ENCODE peak calls at places on chromosome 17, in five cellular contexts. One of them, this sample, is unnamed.

GRCh38 chr17:40283662-40284061 is 4.0 kb upstream of the CDC6 start:
- DNase-seq in KBM-7: no peak
- DNase-seq in KG1: no peak
- DNase-seq in astrocyte of the cerebellum: peak
- DNase-seq in sciatic nerve: no peak
- DNase-seq in this sample: no peak

GRCh38 chr17:41539071-41539492 is 11.0 kb upstream of the KRT19 start:
- DNase-seq in KBM-7: no peak
- DNase-seq in KG1: no peak
- DNase-seq in astrocyte of the cerebellum: no peak
- DNase-seq in sciatic nerve: no peak
- DNase-seq in this sample: no peak

GRCh38 chr17:41666336-41666680 is 22.4 kb upstream of the EIF1 start:
- DNase-seq in KBM-7: no peak
- DNase-seq in KG1: no peak
- DNase-seq in astrocyte of the cerebellum: no peak
- DNase-seq in sciatic nerve: no peak
- DNase-seq in this sample: peak

GRCh38 chr17:80106751-80107150 is 5.4 kb downstream of the GAA start:
- DNase-seq in KBM-7: no peak
- DNase-seq in KG1: no peak
- DNase-seq in astrocyte of the cerebellum: no peak
- DNase-seq in sciatic nerve: peak
- DNase-seq in this sample: no peak

GRCh38 chr17:64459284-64459747 is 10.4 kb downstream of the MILR1 start:
- DNase-seq in KBM-7: no peak
- DNase-seq in KG1: no peak
- DNase-seq in astrocyte of the cerebellum: peak
- DNase-seq in sciatic nerve: no peak
- DNase-seq in this sample: no peak

GRCh38 chr17:44324092-44324570 is 492 bp downstream of the SLC25A39 start:
- DNase-seq in KBM-7: no peak
- DNase-seq in KG1: no peak
- DNase-seq in astrocyte of the cerebellum: no peak
- DNase-seq in sciatic nerve: no peak
- DNase-seq in this sample: no peak

GRCh38 chr17:15511142-15511541 is 43.7 kb upstream of the CDRT4 start:
- DNase-seq in KBM-7: no peak
- DNase-seq in KG1: no peak
- DNase-seq in astrocyte of the cerebellum: no peak
- DNase-seq in sciatic nerve: no peak
- DNase-seq in this sample: no peak

GRCh38 chr17:28675980-28676379 is 14.0 kb downstream of the SUPT6H start:
- DNase-seq in KBM-7: peak
- DNase-seq in KG1: no peak
- DNase-seq in astrocyte of the cerebellum: no peak
- DNase-seq in sciatic nerve: no peak
- DNase-seq in this sample: no peak

GRCh38 chr17:64373722-64374121 is 16.9 kb downstream of the PECAM1 start:
- DNase-seq in KBM-7: no peak
- DNase-seq in KG1: no peak
- DNase-seq in astrocyte of the cerebellum: no peak
- DNase-seq in sciatic nerve: no peak
- DNase-seq in this sample: no peak

GRCh38 chr17:39555368-39555767 is 52.4 kb downstream of the NEUROD2 start:
- DNase-seq in KBM-7: no peak
- DNase-seq in KG1: no peak
- DNase-seq in astrocyte of the cerebellum: no peak
- DNase-seq in sciatic nerve: no peak
- DNase-seq in this sample: no peak

GRCh38 chr17:58352843-58353719 is 1.1 kb upstream of the SUPT4H1 start:
- DNase-seq in KBM-7: peak
- DNase-seq in KG1: peak
- DNase-seq in astrocyte of the cerebellum: peak
- DNase-seq in sciatic nerve: no peak
- DNase-seq in this sample: no peak

GRCh38 chr17:44376124-44376523 is 12.5 kb upstream of the FAM171A2 start:
- DNase-seq in KBM-7: peak
- DNase-seq in KG1: no peak
- DNase-seq in astrocyte of the cerebellum: no peak
- DNase-seq in sciatic nerve: no peak
- DNase-seq in this sample: no peak

GRCh38 chr17:11244781-11245180 is 3.8 kb downstream of the SHISA6 start:
- DNase-seq in KBM-7: no peak
- DNase-seq in KG1: no peak
- DNase-seq in astrocyte of the cerebellum: no peak
- DNase-seq in sciatic nerve: no peak
- DNase-seq in this sample: no peak

GRCh38 chr17:39547713-39548478 is 59.8 kb downstream of the NEUROD2 start:
- DNase-seq in KBM-7: peak
- DNase-seq in KG1: peak
- DNase-seq in astrocyte of the cerebellum: no peak
- DNase-seq in sciatic nerve: peak
- DNase-seq in this sample: peak

GRCh38 chr17:55414983-55415382 is 6.7 kb downstream of the MMD start:
- DNase-seq in KBM-7: no peak
- DNase-seq in KG1: no peak
- DNase-seq in astrocyte of the cerebellum: no peak
- DNase-seq in sciatic nerve: no peak
- DNase-seq in this sample: no peak